ENCODE peak calls at places on chromosome 11, in five cellular contexts. One of them, this sample, is unnamed.

GRCh38 chr11:2811206-2812091 is 74.1 kb downstream of the CDKN1C start:
- DNase-seq in C1 segment of cervical spinal cord: no peak
- DNase-seq in cortex of kidney: no peak
- DNase-seq in iPS DF 6.9: no peak
- DNase-seq in ureter: no peak
- DNase-seq in this sample: no peak

GRCh38 chr11:61082161-61082870 is 20.0 kb upstream of the CD5 start:
- DNase-seq in C1 segment of cervical spinal cord: no peak
- DNase-seq in cortex of kidney: no peak
- DNase-seq in iPS DF 6.9: no peak
- DNase-seq in ureter: no peak
- DNase-seq in this sample: no peak

GRCh38 chr11:61472868-61473267 is 35.7 kb upstream of the LRRC10B start:
- DNase-seq in C1 segment of cervical spinal cord: no peak
- DNase-seq in cortex of kidney: no peak
- DNase-seq in iPS DF 6.9: no peak
- DNase-seq in ureter: no peak
- DNase-seq in this sample: no peak

GRCh38 chr11:88402784-88403183 is 65.2 kb upstream of the CTSC start:
- DNase-seq in C1 segment of cervical spinal cord: no peak
- DNase-seq in cortex of kidney: no peak
- DNase-seq in iPS DF 6.9: no peak
- DNase-seq in ureter: no peak
- DNase-seq in this sample: peak

GRCh38 chr11:119845756-119846155 is 116.8 kb upstream of the NECTIN1 start:
- DNase-seq in C1 segment of cervical spinal cord: no peak
- DNase-seq in cortex of kidney: no peak
- DNase-seq in iPS DF 6.9: no peak
- DNase-seq in ureter: no peak
- DNase-seq in this sample: no peak

GRCh38 chr11:76624515-76625379 is 45.8 kb downstream of the LRRC32 start:
- DNase-seq in C1 segment of cervical spinal cord: no peak
- DNase-seq in cortex of kidney: no peak
- DNase-seq in iPS DF 6.9: no peak
- DNase-seq in ureter: peak
- DNase-seq in this sample: no peak

GRCh38 chr11:44505591-44506054 is 59.8 kb upstream of the CD82 start:
- DNase-seq in C1 segment of cervical spinal cord: no peak
- DNase-seq in cortex of kidney: no peak
- DNase-seq in iPS DF 6.9: no peak
- DNase-seq in ureter: no peak
- DNase-seq in this sample: peak

GRCh38 chr11:61949169-61950034 is 749 bp upstream of the BEST1 start:
- DNase-seq in C1 segment of cervical spinal cord: peak
- DNase-seq in cortex of kidney: no peak
- DNase-seq in iPS DF 6.9: no peak
- DNase-seq in ureter: peak
- DNase-seq in this sample: peak

GRCh38 chr11:316031-316701 is 2.3 kb downstream of the IFITM1 start:
- DNase-seq in C1 segment of cervical spinal cord: no peak
- DNase-seq in cortex of kidney: no peak
- DNase-seq in iPS DF 6.9: no peak
- DNase-seq in ureter: no peak
- DNase-seq in this sample: no peak

GRCh38 chr11:109423114-109423859 is 1.3 kb downstream of the C11orf87 start:
- DNase-seq in C1 segment of cervical spinal cord: no peak
- DNase-seq in cortex of kidney: no peak
- DNase-seq in iPS DF 6.9: no peak
- DNase-seq in ureter: no peak
- DNase-seq in this sample: no peak

GRCh38 chr11:130908770-130909625 is 7.3 kb downstream of the SNX19 start:
- DNase-seq in C1 segment of cervical spinal cord: no peak
- DNase-seq in cortex of kidney: no peak
- DNase-seq in iPS DF 6.9: no peak
- DNase-seq in ureter: no peak
- DNase-seq in this sample: peak

GRCh38 chr11:32082346-32082986 is 8.4 kb upstream of the RCN1 start:
- DNase-seq in C1 segment of cervical spinal cord: no peak
- DNase-seq in cortex of kidney: no peak
- DNase-seq in iPS DF 6.9: no peak
- DNase-seq in ureter: no peak
- DNase-seq in this sample: no peak

This sample was measured in kidney glomerular epithelial cell.